ENCODE peak calls at places on chromosomes 13 and 19, in seven cellular contexts. C, X, A, D, P, Z and Q are unnamed samples.

GRCh38 chr13:29382021-29382420 is 213.5 kb downstream of the SLC7A1 start:
- DNase-seq in P (no peak), Z (no peak), C (no peak), D (no peak), A (no peak), X (no peak), Q (no peak)

GRCh38 chr13:99983401-99984133 is 2.0 kb downstream of the ZIC2 start:
- DNase-seq in P (no peak), D (no peak), C (no peak), Z (no peak), X (no peak), A (no peak), Q (no peak)

GRCh38 chr13:113812140-113813036 is 51.5 kb downstream of the GAS6 start:
- DNase-seq in A (no peak), D (no peak), Z (no peak), X (no peak), C (no peak), P (no peak), Q (no peak)

GRCh38 chr13:52454459-52454824 is 836 bp upstream of the CKAP2 start:
- DNase-seq in P (peak; percentile 15), D (no peak), Z (no peak), A (peak; percentile 31), X (peak; percentile 77), C (no peak), Q (no peak)

GRCh38 chr13:101916758-101917474 is 464.4 kb downstream of the ITGBL1 start:
- DNase-seq in C (no peak), A (no peak), X (no peak), Z (no peak), D (no peak), P (no peak), Q (no peak)

GRCh38 chr19:38039966-38040365 is 133.0 kb downstream of the SIPA1L3 start:
- DNase-seq in P (no peak), D (no peak), C (no peak), Z (peak; percentile 97), X (no peak), A (peak; percentile 86), Q (peak; percentile 88)

GRCh38 chr19:18014197-18014596 is 6.2 kb downstream of the ARRDC2 start:
- DNase-seq in A (no peak), D (no peak), X (no peak), Z (no peak), P (no peak), C (no peak), Q (no peak)

GRCh38 chr19:54209748-54210494 is 9.3 kb downstream of the RPS9 start:
- DNase-seq in X (no peak), C (peak; percentile 76), A (peak; percentile 97), Z (peak; percentile 99), P (peak; percentile 59), D (no peak), Q (peak; percentile 93)

GRCh38 chr19:9295411-9295849 is 14.2 kb downstream of the ZNF699 start:
- DNase-seq in P (no peak), X (no peak), D (no peak), Z (no peak), C (no peak), A (peak; percentile 13), Q (peak; percentile 5)

GRCh38 chr13:114286808-114287207 is 5.4 kb downstream of the UPF3A start:
- DNase-seq in P (no peak), A (peak; percentile 59), X (no peak), C (no peak), D (no peak), Z (peak; percentile 92), Q (peak; percentile 47)

GRCh38 chr19:49691243-49692101 is 556 bp downstream of the CPT1C start:
- DNase-seq in A (peak; percentile 37), P (peak; percentile 69), X (no peak), D (no peak), Z (peak; percentile 61), C (no peak), Q (peak; percentile 63)